ENCODE peak calls at places on chromosomes 16 and 17, in four cellular contexts. K, G, N and F are unnamed samples.

GRCh38 chr16:72228014-72228413 is 56.1 kb upstream of the PMFBP1 start:
- DNase-seq in K (no peak), G (no peak), N (no peak), F (no peak)

GRCh38 chr16:30949655-30950515 is 1.0 kb downstream of the ORAI3 start:
- DNase-seq in K (peak; percentile 98), G (no peak), N (peak; percentile 41), F (no peak)

GRCh38 chr16:86575754-86576557 is 2.4 kb upstream of the FOXL1 start:
- DNase-seq in K (peak; percentile 97), G (peak; percentile 83), N (peak; percentile 53), F (no peak)

GRCh38 chr16:50680907-50681885 is at the start of gene SNX20:
- DNase-seq in K (peak; percentile 23), G (no peak), N (no peak), F (peak; percentile 66)

GRCh38 chr17:27290916-27291598 is 2.9 kb upstream of the WSB1 start:
- DNase-seq in K (no peak), G (no peak), N (no peak), F (no peak)

GRCh38 chr16:88455610-88456355 is 2.7 kb downstream of the ZFPM1 start:
- DNase-seq in K (no peak), G (peak; percentile 43), N (no peak), F (no peak)

GRCh38 chr16:19008245-19008644 is 24.5 kb downstream of the TMC7 start:
- DNase-seq in K (peak; percentile 80), G (no peak), N (no peak), F (no peak)

GRCh38 chr17:75094871-75095399 is 7.2 kb downstream of the SLC16A5 start:
- DNase-seq in K (no peak), G (no peak), N (no peak), F (no peak)

GRCh38 chr16:70267516-70267915 is 15.8 kb upstream of the EXOSC6 start:
- DNase-seq in K (peak; percentile 19), G (peak; percentile 58), N (no peak), F (peak; percentile 27)

GRCh38 chr16:76741623-76742022 is 449.4 kb upstream of the MON1B start:
- DNase-seq in K (no peak), G (no peak), N (no peak), F (no peak)

GRCh38 chr16:74570412-74571301 is 36.3 kb downstream of the GLG1 start:
- DNase-seq in K (no peak), G (no peak), N (no peak), F (no peak)

GRCh38 chr17:60442271-60443201 is 20.2 kb downstream of the CHCT1 start:
- DNase-seq in K (no peak), G (no peak), N (no peak), F (no peak)

GRCh38 chr17:63665527-63666214 is 34.3 kb downstream of the LIMD2 start:
- DNase-seq in K (no peak), G (no peak), N (no peak), F (no peak)
- TF ChIP-seq CTCF in K (no peak), G (no peak), N (no peak), F (no peak)

GRCh38 chr17:45104907-45105624 is 27.2 kb downstream of the PLCD3 start:
- DNase-seq in K (no peak), G (no peak), N (no peak), F (no peak)
- TF ChIP-seq CTCF in K (peak; percentile 14), G (no peak), N (no peak), F (peak; percentile 30)

GRCh38 chr16:85264752-85265151 is 152.5 kb upstream of the CIBAR2 start:
- DNase-seq in K (no peak), G (no peak), N (no peak), F (no peak)
- TF ChIP-seq CTCF in K (no peak), G (no peak), N (no peak), F (no peak)

GRCh38 chr16:56316545-56316944 is 108.8 kb downstream of the AMFR start:
- DNase-seq in K (no peak), G (no peak), N (no peak), F (no peak)
- TF ChIP-seq CTCF in K (no peak), G (peak; percentile 12), N (no peak), F (no peak)

DNA sequence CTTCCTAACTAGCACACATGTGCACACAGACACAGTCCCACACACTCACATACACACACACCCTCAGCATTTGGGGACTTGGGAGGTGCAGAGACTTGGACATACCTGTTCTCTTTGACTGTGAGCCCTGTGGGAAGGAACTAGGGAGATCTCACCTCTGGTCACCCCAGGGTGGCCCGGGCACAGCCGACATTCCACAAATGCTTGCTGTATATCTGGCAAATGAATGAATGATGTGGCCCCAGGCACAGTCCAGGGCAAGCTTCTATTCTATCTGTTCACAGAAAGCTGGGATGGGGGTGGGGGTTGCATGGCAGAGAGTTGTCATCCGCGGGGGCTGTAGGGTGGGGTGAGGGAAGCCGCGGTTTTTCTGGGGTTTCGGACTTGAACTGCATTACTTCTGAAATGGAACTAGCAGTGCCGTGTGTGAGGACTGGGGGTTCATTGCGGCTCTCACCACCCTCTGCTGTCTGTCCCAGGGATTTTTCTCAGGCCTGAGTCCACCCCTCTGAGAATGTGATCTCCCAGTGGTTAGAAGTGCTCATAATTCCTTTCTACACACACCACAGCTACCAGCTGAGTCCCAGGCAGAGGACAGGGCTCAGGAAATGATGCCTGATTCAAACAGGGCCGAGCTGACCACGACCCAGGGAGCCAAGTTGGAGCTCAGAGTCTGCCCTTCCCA is 3.3 kb upstream of the RIPOR1 start:
- DNase-seq in K (no peak), G (no peak), N (no peak), F (no peak)
- TF ChIP-seq CTCF in K (no peak), G (no peak), N (no peak), F (peak; percentile 37)

GRCh38 chr17:76367647-76368046 is 13.9 kb upstream of the PRPSAP1 start:
- DNase-seq in K (no peak), G (no peak), N (no peak), F (no peak)

GRCh38 chr17:76368545-76368944 is 14.8 kb upstream of the PRPSAP1 start:
- DNase-seq in K (no peak), G (no peak), N (no peak), F (no peak)

GRCh38 chr17:76366247-76366646 is 12.5 kb upstream of the PRPSAP1 start:
- DNase-seq in K (no peak), G (no peak), N (no peak), F (no peak)

GRCh38 chr17:76363107-76363801 is 9.5 kb upstream of the PRPSAP1 start:
- DNase-seq in K (peak; percentile 9), G (no peak), N (no peak), F (no peak)

GRCh38 chr17:76365256-76365903 is 11.7 kb upstream of the PRPSAP1 start:
- DNase-seq in K (peak; percentile 38), G (no peak), N (no peak), F (no peak)
- TF ChIP-seq CTCF in K (peak; percentile 42), G (no peak), N (no peak), F (peak; percentile 47)